ENCODE peak calls at places on chromosomes 13 and 19, in six cellular contexts. C is thoracic aorta, Y is sigmoid colon, S is testis, A is breast epithelium, F is lung. N is an unnamed sample.

GRCh38 chr13:78160793-78161192 is 242.2 kb upstream of the EDNRB start:
- DNase-seq in S (no peak), F (no peak), Y (no peak), C (no peak), A (no peak), N (no peak)

GRCh38 chr13:40389081-40389641 is 277.3 kb downstream of the FOXO1 start:
- DNase-seq in C (no peak), Y (no peak), S (no peak), F (no peak), A (no peak), N (no peak)

GRCh38 chr13:23504188-23504587 is 66.0 kb upstream of the TNFRSF19 start:
- DNase-seq in S (no peak), Y (no peak), C (no peak), F (no peak), A (no peak), N (no peak)

GRCh38 chr13:95456837-95457236 is 95.7 kb upstream of the CLDN10 start:
- DNase-seq in C (no peak), F (no peak), A (no peak), Y (no peak), S (no peak), N (no peak)

GRCh38 chr19:7326105-7326877 is 22.4 kb upstream of the ARHGEF18 start:
- DNase-seq in A (no peak), C (no peak), Y (peak; percentile 4), F (no peak), S (peak; percentile 67), N (no peak)

GRCh38 chr19:31154021-31154420 is 195.2 kb downstream of the TSHZ3 start:
- DNase-seq in C (no peak), S (no peak), A (no peak), Y (no peak), F (no peak), N (no peak)

GRCh38 chr19:5339470-5339949 is 1.1 kb downstream of the PTPRS start:
- DNase-seq in F (no peak), A (no peak), C (no peak), S (no peak), Y (no peak), N (no peak)

GRCh38 chr13:101452519-101453485 is at the start of gene ITGBL1:
- DNase-seq in C (no peak), Y (no peak), F (no peak), A (no peak), S (no peak), N (peak; percentile 85)

GRCh38 chr19:51210385-51210784 is 14.5 kb upstream of the CD33 start:
- DNase-seq in A (no peak), C (no peak), Y (no peak), F (no peak), S (no peak), N (no peak)

GRCh38 chr13:53142301-53142700 is 113.7 kb downstream of the OLFM4 start:
- DNase-seq in Y (no peak), C (no peak), S (no peak), F (no peak), A (no peak), N (no peak)
- H3K36me3 ChIP-seq in Y (no peaks in the 10 kb centered on the region), C (no peaks in the 10 kb centered on the region), S (no peaks in the 10 kb centered on the region), F (no peaks in the 10 kb centered on the region), A (no peaks in the 10 kb centered on the region), N (no peaks in the 10 kb centered on the region)

GRCh38 chr19:23255700-23256099 is 5.5 kb upstream of the ZNF724 start:
- DNase-seq in C (no peak), F (no peak), Y (no peak), S (no peak), A (no peak), N (no peak)

GRCh38 chr19:23254141-23254910 is 4.1 kb upstream of the ZNF724 start:
- DNase-seq in A (no peak), Y (no peak), S (no peak), C (no peak), F (no peak), N (no peak)

DNA sequence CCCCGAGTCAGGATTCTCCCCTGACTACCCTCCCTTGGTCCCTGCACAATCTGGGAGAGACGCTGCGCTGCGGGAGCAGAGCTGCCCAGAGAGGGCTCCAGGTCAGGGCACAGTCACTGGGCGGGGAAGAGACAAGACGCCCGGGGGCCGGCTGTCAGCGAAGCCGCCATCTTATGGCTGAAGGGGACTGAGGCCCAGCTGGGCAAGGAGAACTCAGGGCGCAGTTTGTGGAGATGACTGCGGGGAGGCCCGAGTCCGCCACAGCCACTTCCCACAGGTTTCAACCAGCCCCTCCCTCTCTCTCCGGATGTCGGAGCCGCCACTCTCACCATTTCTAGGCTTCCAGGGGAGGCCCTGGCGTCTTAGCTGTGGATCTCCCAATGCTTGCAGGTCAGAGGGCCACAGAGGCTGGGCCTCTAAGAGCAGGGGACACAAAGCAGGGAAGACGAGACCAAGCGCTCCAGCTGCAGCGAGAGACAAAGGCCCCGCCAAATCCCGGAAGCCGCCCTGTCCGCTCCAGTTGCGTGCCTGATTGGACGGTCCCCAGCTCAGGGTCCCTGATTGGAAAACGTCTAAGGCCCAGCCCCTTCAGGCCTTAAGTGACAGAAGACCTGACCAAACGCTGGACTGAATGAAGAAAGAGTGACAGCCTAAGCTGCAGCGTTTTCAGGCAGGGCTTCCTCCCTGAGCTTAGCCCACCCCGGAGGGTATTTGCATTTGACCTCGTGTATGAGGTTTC is at the start of gene ZNF724:
- DNase-seq in A (peak; percentile 94), C (peak; percentile 71), F (peak; percentile 95), S (peak; percentile 98), Y (peak; percentile 96), N (peak; percentile 94)
- H3K27ac ChIP-seq in A (peak within 1 kb of the TSS; percentile 33), C (no peak within 1 kb of the TSS), F (peak within 1 kb of the TSS; percentile 59), S (peak within 1 kb of the TSS; percentile 60), Y (peak within 1 kb of the TSS; percentile 51), N (peak within 1 kb of the TSS; percentile 47)

DNA sequence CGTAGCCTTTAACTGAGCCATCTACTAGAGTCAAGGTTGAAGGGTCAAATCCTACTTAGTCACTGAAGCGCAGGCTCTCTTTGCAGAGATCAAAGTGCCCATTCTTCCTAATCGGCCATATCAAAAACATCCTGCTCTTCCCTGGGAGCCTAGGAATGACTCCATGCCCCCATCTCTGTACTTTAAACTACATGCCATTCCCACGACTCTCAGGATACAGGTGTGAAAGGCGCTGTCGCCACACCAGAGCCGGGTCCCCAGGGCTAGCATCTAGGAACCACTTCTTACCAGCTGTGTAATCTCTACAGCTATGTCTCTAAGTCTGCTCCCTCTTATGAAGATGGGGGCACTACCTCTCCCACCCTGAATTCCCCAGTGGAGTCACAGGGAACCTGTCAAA is 22.3 kb downstream of the IRS2 start:
- DNase-seq in S (no peak), F (no peak), Y (no peak), C (no peak), A (no peak), N (no peak)
- H3K36me3 ChIP-seq in S (no peaks in the 10 kb centered on the region), F (peaks cover 5% of the 10 kb centered on the region), Y (no peaks in the 10 kb centered on the region), C (peaks cover 9% of the 10 kb centered on the region), A (no peaks in the 10 kb centered on the region), N (peaks cover 3% of the 10 kb centered on the region)

GRCh38 chr13:108955741-108956140 is 326.3 kb downstream of the MYO16 start:
- DNase-seq in S (no peak), F (no peak), A (no peak), C (no peak), Y (no peak), N (no peak)

GRCh38 chr13:108959254-108959653 is 329.8 kb downstream of the MYO16 start:
- DNase-seq in Y (no peak), S (no peak), F (no peak), C (no peak), A (no peak), N (no peak)

GRCh38 chr13:108957369-108958012 is 328.1 kb downstream of the MYO16 start:
- DNase-seq in A (no peak), F (no peak), C (no peak), Y (peak; percentile 69), S (no peak), N (no peak)

GRCh38 chr13:108960006-108960405 is 330.6 kb downstream of the MYO16 start:
- DNase-seq in S (no peak), F (no peak), C (no peak), Y (no peak), A (no peak), N (no peak)

DNA sequence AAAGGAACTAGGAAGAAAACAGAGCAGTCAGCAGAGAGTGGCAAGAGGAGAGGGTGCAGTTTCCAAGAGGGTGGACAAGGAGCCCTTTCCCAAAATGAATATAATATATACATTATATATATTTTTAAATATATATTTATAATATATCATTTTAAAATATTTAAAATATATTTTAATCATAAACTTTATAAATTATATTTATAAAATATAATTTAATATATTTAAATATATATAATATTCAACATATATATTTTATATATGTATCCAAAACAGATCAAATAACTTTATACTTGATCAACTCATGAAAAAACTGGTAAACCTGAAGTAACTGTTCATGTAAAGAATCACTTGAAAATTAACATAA is 328.6 kb downstream of the MYO16 start:
- DNase-seq in Y (no peak), F (no peak), A (no peak), C (no peak), S (no peak), N (no peak)
- H3K27ac ChIP-seq in Y (no peak overlapping the region), F (no peak overlapping the region), A (no peak overlapping the region), C (no peak overlapping the region), S (no peak overlapping the region), N (no peak overlapping the region)

GRCh38 chr19:15166700-15167099 is 34.1 kb downstream of the NOTCH3 start:
- DNase-seq in F (no peak), S (no peak), C (no peak), A (no peak), Y (no peak), N (no peak)
- H3K36me3 ChIP-seq in F (no peaks in the 10 kb centered on the region), S (no peaks in the 10 kb centered on the region), C (peaks cover 77% of the 10 kb centered on the region), A (peaks cover 6% of the 10 kb centered on the region), Y (no peaks in the 10 kb centered on the region), N (peaks cover 66% of the 10 kb centered on the region)

GRCh38 chr19:38494379-38494778 is 60.9 kb downstream of the RYR1 start:
- DNase-seq in A (no peak), C (no peak), F (no peak), S (no peak), Y (no peak), N (no peak)
- H3K27ac ChIP-seq in A (no peak overlapping the region), C (no peak overlapping the region), F (no peak overlapping the region), S (no peak overlapping the region), Y (no peak overlapping the region), N (no peak overlapping the region)

GRCh38 chr13:108573455-108573854 is 56.0 kb upstream of the MYO16 start:
- DNase-seq in F (no peak), S (no peak), Y (no peak), A (no peak), C (no peak), N (no peak)
- H3K36me3 ChIP-seq in F (no peaks in the 10 kb centered on the region), S (no peaks in the 10 kb centered on the region), Y (no peaks in the 10 kb centered on the region), A (no peaks in the 10 kb centered on the region), C (no peaks in the 10 kb centered on the region), N (no peaks in the 10 kb centered on the region)

DNA sequence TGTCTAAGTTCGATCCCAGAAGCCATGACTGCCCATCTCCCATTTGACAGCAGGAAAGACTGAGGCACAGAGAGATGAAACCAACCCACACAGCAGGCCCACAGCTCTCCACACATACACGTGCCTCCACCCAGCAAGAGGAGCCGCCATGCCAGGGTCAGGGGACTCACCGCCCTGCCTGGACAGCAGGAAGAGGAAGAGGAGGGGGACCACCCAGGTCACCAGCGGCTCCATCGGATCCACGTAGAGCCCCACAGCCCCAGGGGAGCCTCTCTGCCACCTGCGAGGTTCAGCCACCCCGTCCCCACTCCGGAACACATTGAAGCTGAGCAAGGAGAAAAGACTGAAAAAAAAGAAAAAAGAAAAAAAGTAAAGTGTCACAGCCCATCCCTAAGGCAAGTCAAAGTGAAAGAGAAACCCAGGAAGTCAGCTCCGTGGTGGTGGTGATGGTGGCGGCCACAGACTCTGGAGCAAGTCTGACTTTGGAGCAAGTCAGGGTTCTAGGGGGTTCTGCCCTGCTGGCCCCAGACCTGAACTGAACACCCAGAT is at the start of gene IL12RB1:
- DNase-seq in F (no peak), C (no peak), Y (no peak), A (no peak), S (no peak), N (no peak)
- H3K27ac ChIP-seq in F (peak within 1 kb of the TSS; percentile 1), C (no peak within 1 kb of the TSS), Y (no peak within 1 kb of the TSS), A (no peak within 1 kb of the TSS), S (no peak within 1 kb of the TSS), N (no peak within 1 kb of the TSS)

N was measured in suprapubic skin.